ENCODE peak calls at places on chromosome 15, in seven cellular contexts. C is ovary, X is right atrium auricular region, J is heart left ventricle, T is HL-60, A is IMR-90, S is A549. F is an unnamed sample.
A peak's percentile ranks its signal among the peaks of the same experiment; 100 is the strongest.

GRCh38 chr15:80494311-80494710 is 90.1 kb downstream of the ARNT2 start:
- DNase-seq in C (no peak), X (no peak), J (no peak), T (no peak), A (peak; percentile 74), S (peak; percentile 71), F (no peak)

GRCh38 chr15:73988075-73988969 is 3.8 kb downstream of the STOML1 start:
- DNase-seq in C (no peak), X (no peak), J (no peak), T (no peak), A (peak; percentile 71), S (no peak), F (no peak)

GRCh38 chr15:88913017-88913849 is at the start of gene MFGE8:
- DNase-seq in C (peak; percentile 85), X (no peak), J (peak; percentile 90), T (no peak), A (peak; percentile 72), S (peak; percentile 87), F (peak; percentile 89)

GRCh38 chr15:54131410-54131809 is 153.2 kb downstream of the UNC13C start:
- DNase-seq in C (no peak), X (no peak), J (no peak), T (no peak), A (peak; percentile 73), S (no peak), F (no peak)

GRCh38 chr15:99114511-99115299 is 9.8 kb downstream of the SYNM start:
- DNase-seq in C (no peak), X (no peak), J (no peak), T (no peak), A (no peak), S (no peak), F (peak; percentile 89)

GRCh38 chr15:45918839-45919238 is 284.0 kb downstream of the SQOR start:
- DNase-seq in C (no peak), X (no peak), J (no peak), T (no peak), A (no peak), S (no peak), F (no peak)

GRCh38 chr15:70794596-70795310 is 31.4 kb upstream of the UACA start:
- DNase-seq in C (no peak), X (no peak), J (no peak), T (no peak), A (peak; percentile 66), S (no peak), F (no peak)

GRCh38 chr15:25052191-25052999 is 97.6 kb downstream of the SNRPN start:
- DNase-seq in C (no peak), X (peak; percentile 28), J (no peak), T (no peak), A (no peak), S (no peak), F (no peak)

GRCh38 chr15:65638681-65639089 is 16.9 kb downstream of the SLC24A1 start:
- DNase-seq in C (peak; percentile 16), X (no peak), J (no peak), T (peak; percentile 64), A (peak; percentile 81), S (peak; percentile 96), F (no peak)

GRCh38 chr15:32663671-32664070 is 22.2 kb downstream of the SCG5 start:
- DNase-seq in C (no peak), X (no peak), J (no peak), T (no peak), A (no peak), S (no peak), F (no peak)

GRCh38 chr15:68979036-68979435 is 35.5 kb upstream of the NOX5 start:
- DNase-seq in C (no peak), X (no peak), J (no peak), T (no peak), A (no peak), S (no peak), F (no peak)

GRCh38 chr15:100229181-100230163 is 112.3 kb downstream of the ADAMTS17 start:
- DNase-seq in C (no peak), X (no peak), J (no peak), T (no peak), A (no peak), S (no peak), F (no peak)

GRCh38 chr15:78007211-78007956 is 70.1 kb downstream of the TBC1D2B start:
- DNase-seq in C (no peak), X (no peak), J (no peak), T (no peak), A (no peak), S (no peak), F (no peak)

GRCh38 chr15:88841201-88841600 is 38.0 kb downstream of the ACAN start:
- DNase-seq in C (no peak), X (no peak), J (no peak), T (no peak), A (no peak), S (no peak), F (no peak)

GRCh38 chr15:83571820-83572707 is 81.9 kb upstream of the ADAMTSL3 start:
- DNase-seq in C (no peak), X (no peak), J (no peak), T (no peak), A (peak; percentile 19), S (peak; percentile 22), F (no peak)

GRCh38 chr15:43249699-43250203 is 17.0 kb downstream of the TGM5 start:
- DNase-seq in C (no peak), X (no peak), J (no peak), T (peak; percentile 97), A (peak; percentile 76), S (no peak), F (no peak)

GRCh38 chr15:70098461-70099166 is 897 bp upstream of the TLE3 start:
- DNase-seq in C (no peak), X (no peak), J (peak; percentile 81), T (no peak), A (no peak), S (peak; percentile 54), F (peak; percentile 88)

GRCh38 chr15:75723847-75724660 is 11.4 kb upstream of the CSPG4 start:
- DNase-seq in C (peak; percentile 87), X (peak; percentile 98), J (peak; percentile 88), T (peak; percentile 56), A (peak; percentile 96), S (peak; percentile 97), F (peak; percentile 95)

GRCh38 chr15:40906101-40906946 is 12.1 kb downstream of the VPS18 start:
- DNase-seq in C (peak; percentile 87), X (peak; percentile 93), J (peak; percentile 93), T (peak; percentile 75), A (peak; percentile 96), S (no peak), F (peak; percentile 94)

GRCh38 chr15:37181339-37181738 is 81.0 kb upstream of the MEIS2 start:
- DNase-seq in C (no peak), X (no peak), J (no peak), T (no peak), A (no peak), S (no peak), F (no peak)

GRCh38 chr15:44300567-44300966 is 12.0 kb downstream of the GOLM2 start:
- DNase-seq in C (no peak), X (no peak), J (no peak), T (peak; percentile 14), A (no peak), S (no peak), F (no peak)

GRCh38 chr15:63941698-63942465 is 104.4 kb downstream of the DAPK2 start:
- DNase-seq in C (no peak), X (peak; percentile 54), J (no peak), T (no peak), A (no peak), S (no peak), F (no peak)
- H3K27ac ChIP-seq in C (no peak overlapping the region), X (peak overlapping the region; percentile 77), J (peak overlapping the region; percentile 44), T (no peak overlapping the region), A (no peak overlapping the region), S (no peak overlapping the region), F (no peak overlapping the region)

GRCh38 chr15:55661431-55661830 is 73.3 kb upstream of the PYGO1 start:
- DNase-seq in C (no peak), X (no peak), J (no peak), T (no peak), A (peak; percentile 33), S (no peak), F (no peak)
- H3K4me3 ChIP-seq in C (no peak overlapping the region), X (no peak overlapping the region), J (no peak overlapping the region), T (no peak overlapping the region), A (no peak overlapping the region), S (no peak overlapping the region), F (no peak overlapping the region)

DNA sequence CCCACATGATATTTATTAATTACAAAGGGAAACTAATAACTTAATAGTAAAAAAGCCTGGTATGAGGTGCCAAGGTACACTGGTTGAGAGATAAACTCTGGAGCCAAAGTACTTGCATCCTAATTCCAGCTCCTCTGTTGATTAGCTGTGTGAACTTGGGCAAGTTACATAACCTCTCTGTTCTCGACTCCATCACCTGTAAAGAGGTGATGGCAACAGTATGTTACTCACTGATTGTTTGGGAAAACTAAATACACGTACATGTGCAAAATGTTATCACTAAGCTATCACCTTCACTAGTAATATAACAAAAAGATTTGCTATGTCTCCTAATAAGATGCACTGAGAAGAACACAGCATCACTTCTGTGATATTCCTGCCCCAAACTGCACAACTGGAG is 206.4 kb downstream of the MEX3B start:
- DNase-seq in C (no peak), X (no peak), J (no peak), T (no peak), A (no peak), S (no peak), F (no peak)
- H3K27ac ChIP-seq in C (no peak overlapping the region), X (no peak overlapping the region), J (no peak overlapping the region), T (no peak overlapping the region), A (no peak overlapping the region), S (no peak overlapping the region), F (no peak overlapping the region)

DNA sequence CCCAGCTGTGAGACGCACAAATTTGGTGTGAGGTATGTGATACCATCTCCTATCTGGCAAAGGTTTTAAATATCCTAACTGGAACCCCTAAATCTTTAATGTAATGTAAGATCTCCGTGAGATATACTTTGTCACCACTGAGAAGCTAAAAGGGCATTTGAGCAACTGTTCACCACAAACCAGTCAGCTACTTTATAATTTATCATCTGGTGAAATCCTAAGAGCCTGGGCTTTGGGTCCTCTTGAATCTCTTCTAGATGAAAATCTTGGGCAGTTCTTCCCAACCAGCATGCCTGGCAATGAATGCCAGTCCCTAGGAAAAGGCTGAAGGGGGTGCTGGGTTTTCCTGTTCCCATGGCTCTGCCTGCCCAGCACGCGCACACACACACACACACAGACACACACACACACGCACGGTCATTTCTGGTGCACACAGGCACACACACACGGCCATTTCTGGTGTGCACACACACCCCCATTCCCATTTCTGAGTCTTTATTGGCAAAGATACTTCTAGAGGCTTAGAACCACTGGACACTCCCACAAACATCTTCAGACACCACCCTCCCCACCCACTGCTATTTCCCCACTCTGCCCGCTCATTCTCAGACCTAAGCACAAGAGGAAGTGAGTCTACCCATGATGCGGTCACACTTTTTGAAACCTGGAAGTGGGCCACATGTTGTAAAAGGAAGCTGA is 72.6 kb downstream of the MYO1E start:
- DNase-seq in C (peak; percentile 38), X (peak; percentile 91), J (no peak), T (peak; percentile 97), A (peak; percentile 97), S (peak; percentile 91), F (peak; percentile 86)
- H3K4me3 ChIP-seq in C (no peak overlapping the region), X (no peak overlapping the region), J (no peak overlapping the region), T (no peak overlapping the region), A (no peak overlapping the region), S (peak overlapping the region; percentile 18), F (peak overlapping the region; percentile 52)

F was measured in coronary artery.